ENCODE peak calls at places on chromosomes 4 and X, in seven cellular contexts. U is CD4-positive, alpha-beta T cell; Y is coronary artery; E is OCI-LY7; A is heart right ventricle; M is colonic mucosa; D is mammary epithelial cell. P is an unnamed sample.
A peak's percentile ranks its signal among the peaks of the same experiment; 100 is the strongest.

GRCh38 chrX:70169281-70169680 is 8.0 kb upstream of the DGAT2L6 start:
- DNase-seq in U (no peak), Y (no peak), E (no peak), A (no peak), M (no peak), D (no peak), P (no peak)

GRCh38 chrX:11791090-11791489 is 33.1 kb downstream of the MSL3 start:
- DNase-seq in U (no peak), Y (no peak), E (no peak), A (no peak), M (no peak), D (no peak), P (no peak)

GRCh38 chr4:19657856-19658255 is 593.8 kb upstream of the SLIT2 start:
- DNase-seq in U (no peak), Y (no peak), E (no peak), A (no peak), M (no peak), D (no peak), P (no peak)

GRCh38 chr4:30718889-30719252 is 1.3 kb upstream of the PCDH7 start:
- DNase-seq in U (no peak), Y (no peak), E (no peak), A (peak; percentile 10), M (no peak), D (peak; percentile 35), P (no peak)

GRCh38 chr4:139704915-139705485 is 39.4 kb downstream of the MGST2 start:
- DNase-seq in U (no peak), Y (no peak), E (peak; percentile 7), A (no peak), M (no peak), D (no peak), P (no peak)

GRCh38 chrX:107168259-107168658 is 38.0 kb downstream of the NUP62CL start:
- DNase-seq in U (no peak), Y (no peak), E (no peak), A (no peak), M (no peak), D (no peak), P (no peak)

GRCh38 chrX:38018734-38019410 is 12.5 kb downstream of the SYTL5 start:
- DNase-seq in U (no peak), Y (no peak), E (no peak), A (no peak), M (no peak), D (no peak), P (no peak)

GRCh38 chrX:48864210-48864609 is 28.8 kb upstream of the PCSK1N start:
- DNase-seq in U (no peak), Y (no peak), E (no peak), A (no peak), M (no peak), D (peak; percentile 64), P (no peak)

GRCh38 chr4:37827030-37827705 is 682 bp downstream of the PGM2 start:
- DNase-seq in U (no peak), Y (no peak), E (peak; percentile 31), A (peak; percentile 12), M (peak; percentile 53), D (peak; percentile 65), P (peak; percentile 68)

GRCh38 chr4:39446842-39447573 is 11.7 kb downstream of the RPL9 start:
- DNase-seq in U (peak; percentile 7), Y (peak; percentile 73), E (no peak), A (peak; percentile 32), M (peak; percentile 78), D (peak; percentile 43), P (no peak)

GRCh38 chr4:153486281-153487151 is 20.4 kb downstream of the TMEM131L start:
- DNase-seq in U (no peak), Y (no peak), E (no peak), A (peak; percentile 27), M (no peak), D (peak; percentile 97), P (no peak)

GRCh38 chrX:40996886-40997530 is 88.2 kb upstream of the USP9X start:
- DNase-seq in U (no peak), Y (no peak), E (peak; percentile 76), A (peak; percentile 4), M (no peak), D (peak; percentile 61), P (no peak)

GRCh38 chrX:108309144-108309543 is 129.1 kb downstream of the COL4A6 start:
- DNase-seq in U (no peak), Y (no peak), E (no peak), A (no peak), M (no peak), D (no peak), P (no peak)

GRCh38 chrX:130055103-130055502 is 55.2 kb downstream of the ELF4 start:
- DNase-seq in U (no peak), Y (no peak), E (no peak), A (no peak), M (no peak), D (no peak), P (no peak)

GRCh38 chr4:37816719-37817118 is 9.8 kb upstream of the PGM2 start:
- DNase-seq in U (no peak), Y (no peak), E (no peak), A (no peak), M (no peak), D (no peak), P (no peak)

GRCh38 chrX:19889582-19890342 is 2.4 kb upstream of the SH3KBP1 start:
- DNase-seq in U (peak; percentile 38), Y (no peak), E (no peak), A (no peak), M (no peak), D (peak; percentile 76), P (no peak)

GRCh38 chr4:100882661-100883060 is 364.8 kb upstream of the EMCN start:
- DNase-seq in U (no peak), Y (no peak), E (no peak), A (no peak), M (no peak), D (no peak), P (no peak)

GRCh38 chr4:184838249-184839074 is 12.7 kb upstream of the ACSL1 start:
- DNase-seq in U (no peak), Y (no peak), E (no peak), A (no peak), M (no peak), D (peak; percentile 45), P (no peak)

GRCh38 chr4:5573965-5574364 is 134.4 kb downstream of the EVC2 start:
- DNase-seq in U (no peak), Y (no peak), E (no peak), A (no peak), M (no peak), D (no peak), P (no peak)

GRCh38 chr4:181601118-181601517 is 642.1 kb upstream of the TENM3 start:
- DNase-seq in U (no peak), Y (no peak), E (no peak), A (no peak), M (no peak), D (no peak), P (no peak)

GRCh38 chrX:122626871-122627270 is 557.2 kb upstream of the GRIA3 start:
- DNase-seq in U (no peak), Y (no peak), E (no peak), A (no peak), M (no peak), D (peak; percentile 73), P (no peak)

GRCh38 chr4:139558235-139559094 is 2.4 kb upstream of the SETD7 start:
- DNase-seq in U (no peak), Y (no peak), E (no peak), A (no peak), M (no peak), D (no peak), P (no peak)

GRCh38 chr4:74540193-74540592 is 95.3 kb downstream of the AREG start:
- DNase-seq in U (no peak), Y (no peak), E (no peak), A (no peak), M (no peak), D (peak; percentile 64), P (no peak)

GRCh38 chr4:2907706-2908293 is 55.4 kb downstream of the NOP14 start:
- DNase-seq in U (no peak), Y (no peak), E (no peak), A (no peak), M (no peak), D (no peak), P (no peak)

GRCh38 chr4:184383497-184384055 is 90.8 kb downstream of the IRF2 start:
- DNase-seq in U (no peak), Y (no peak), E (no peak), A (no peak), M (peak; percentile 53), D (peak; percentile 97), P (no peak)

GRCh38 chr4:10207116-10207515 is 90.5 kb upstream of the WDR1 start:
- DNase-seq in U (no peak), Y (no peak), E (no peak), A (no peak), M (no peak), D (no peak), P (no peak)

GRCh38 chr4:85515701-85516100 is 40.8 kb downstream of the ARHGAP24 start:
- DNase-seq in U (no peak), Y (no peak), E (no peak), A (no peak), M (no peak), D (no peak), P (no peak)
- TF ChIP-seq CTCF in U (no peak), Y (no peak), E (peak; percentile 32), A (no peak), M (no peak), D (no peak), P (no peak)

GRCh38 chr4:132619968-132620367 is 529.1 kb upstream of the PCDH10 start:
- DNase-seq in U (no peak), Y (no peak), E (no peak), A (no peak), M (no peak), D (no peak), P (no peak)

DNA sequence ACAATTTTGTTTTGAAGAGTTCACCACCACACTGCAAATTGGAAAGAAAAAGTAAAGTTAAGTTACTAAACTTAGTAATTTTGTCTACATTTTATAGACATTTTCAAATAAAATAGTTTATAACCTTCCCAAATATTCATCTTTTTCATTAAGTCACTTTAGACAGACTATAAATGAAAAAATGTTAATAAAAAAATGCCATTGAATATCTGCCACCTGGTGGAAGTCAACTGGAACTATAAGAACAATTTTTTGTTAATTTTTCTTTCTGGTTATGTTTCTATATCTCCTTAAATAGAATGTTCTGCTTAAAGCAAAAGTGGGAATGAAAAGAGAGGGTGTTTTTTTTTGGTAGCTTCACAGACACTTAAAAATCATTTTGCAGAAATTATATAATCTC is 534.4 kb upstream of the PCDH10 start:
- DNase-seq in U (no peak), Y (no peak), E (peak; percentile 28), A (no peak), M (no peak), D (no peak), P (no peak)
- TF ChIP-seq CTCF in U (no peak), Y (no peak), E (peak; percentile 81), A (no peak), M (no peak), D (peak; percentile 46), P (peak; percentile 82)

GRCh38 chrX:49878834-49879655 is at the start of gene USP27X:
- DNase-seq in U (peak; percentile 66), Y (peak; percentile 85), E (peak; percentile 73), A (peak; percentile 71), M (peak; percentile 82), D (peak; percentile 75), P (peak; percentile 77)
- TF ChIP-seq CTCF in U (peak; percentile 32), Y (peak; percentile 26), E (peak; percentile 70), A (peak; percentile 13), M (no peak), D (peak; percentile 49), P (peak; percentile 81)

DNA sequence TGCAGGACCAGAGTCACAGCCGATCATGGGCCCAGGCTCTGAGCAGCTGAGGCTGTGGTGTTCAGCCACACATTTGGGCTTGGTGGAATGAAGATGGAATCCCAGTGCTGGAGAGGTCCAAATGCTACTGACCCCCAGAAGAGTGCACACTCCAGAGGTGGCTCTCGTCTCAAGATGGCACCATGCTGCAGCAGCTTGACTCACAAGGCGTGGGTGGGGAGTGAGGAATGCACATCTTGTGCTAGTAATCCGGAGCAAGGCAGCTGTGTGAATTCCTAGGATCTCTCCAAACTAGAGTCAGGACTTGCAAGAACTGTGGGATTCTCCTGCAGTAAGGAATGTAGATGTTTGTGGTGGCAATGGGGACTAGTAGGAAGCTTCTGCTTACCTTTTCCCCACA is 28.7 kb downstream of the RAB28 start:
- DNase-seq in U (no peak), Y (no peak), E (no peak), A (no peak), M (no peak), D (no peak), P (no peak)
- TF ChIP-seq CTCF in U (no peak), Y (no peak), E (no peak), A (no peak), M (no peak), D (no peak), P (no peak)

P was measured in type B pancreatic cell.